ENCODE peak calls at places on chromosomes 5 and 9, in four cellular contexts. V is chondrocyte, Z is HEK293T, F is astrocyte of the spinal cord. A is an unnamed sample.
A peak's percentile ranks its signal among the peaks of the same experiment; 100 is the strongest.

GRCh38 chr5:150376799-150377771 is 19.6 kb downstream of the TCOF1 start:
- DNase-seq in F (peak; percentile 79), Z (no peak), V (no peak), A (no peak)

GRCh38 chr9:68508547-68508946 is 32.1 kb downstream of the TMEM252 start:
- DNase-seq in Z (no peak), F (no peak), V (no peak), A (no peak)

GRCh38 chr9:136527721-136528710 is 17.8 kb downstream of the NOTCH1 start:
- DNase-seq in V (no peak), Z (peak; percentile 45), F (peak; percentile 28), A (no peak)

GRCh38 chr5:149128023-149128875 is 13.0 kb upstream of the ABLIM3 start:
- DNase-seq in V (no peak), F (no peak), Z (peak; percentile 76), A (peak; percentile 8)

GRCh38 chr5:135392256-135392655 is 6.8 kb downstream of the MACROH2A1 start:
- DNase-seq in Z (no peak), V (no peak), F (peak; percentile 90), A (no peak)

GRCh38 chr5:72202331-72202825 is 95.1 kb downstream of the MAP1B start:
- DNase-seq in V (no peak), Z (no peak), F (no peak), A (no peak)

GRCh38 chr5:136856648-136857047 is 491.3 kb upstream of the TRPC7 start:
- DNase-seq in V (no peak), F (no peak), Z (no peak), A (no peak)

GRCh38 chr9:120578614-120579013 is 1.4 kb downstream of the CDK5RAP2 start:
- DNase-seq in V (no peak), F (no peak), Z (no peak), A (no peak)

GRCh38 chr9:16540996-16541668 is 329.3 kb downstream of the BNC2 start:
- DNase-seq in F (peak; percentile 71), Z (no peak), V (no peak), A (no peak)

GRCh38 chr5:176436641-176437040 is 11.5 kb upstream of the FAF2 start:
- DNase-seq in Z (no peak), F (peak; percentile 22), V (no peak), A (peak; percentile 47)

GRCh38 chr5:147898875-147899401 is 7.4 kb downstream of the C5orf46 start:
- DNase-seq in V (no peak), F (peak; percentile 58), Z (no peak), A (no peak)

GRCh38 chr9:112081918-112082729 is 93.0 kb downstream of the SUSD1 start:
- DNase-seq in F (no peak), V (no peak), Z (no peak), A (no peak)

GRCh38 chr9:127792417-127793031 is 6.7 kb downstream of the CDK9 start:
- DNase-seq in Z (no peak), F (no peak), V (no peak), A (no peak)

GRCh38 chr5:122723606-122724352 is 51.1 kb upstream of the SNX2 start:
- DNase-seq in F (peak; percentile 85), Z (no peak), V (no peak), A (no peak)

GRCh38 chr9:134490446-134490845 is 151.2 kb upstream of the COL5A1 start:
- DNase-seq in Z (no peak), F (no peak), V (no peak), A (no peak)

GRCh38 chr5:32020271-32020670 is 153.8 kb downstream of the GOLPH3 start:
- DNase-seq in Z (no peak), F (no peak), V (no peak), A (peak; percentile 16)